ENCODE peak calls at places on chromosomes 11 and 22, in six cellular contexts. J is EL, P is myocyte, Y is brain microvascular endothelial cell, F is BJ, Z is D341Med. B is an unnamed sample.

GRCh38 chr22:31160328-31160978 is 471 bp downstream of the RNF185 start:
- DNase-seq in Y (no peak), F (no peak), P (no peak), Z (no peak), J (no peak), B (peak; percentile 14)

GRCh38 chr11:68002943-68003845 is 703 bp downstream of the UNC93B1 start:
- DNase-seq in J (no peak), Z (peak; percentile 55), F (no peak), P (no peak), Y (no peak), B (peak; percentile 50)

GRCh38 chr11:17978553-17979287 is 34.1 kb downstream of the SERGEF start:
- DNase-seq in J (peak; percentile 47), P (peak; percentile 62), F (no peak), Y (peak; percentile 33), Z (peak; percentile 82), B (peak; percentile 66)

GRCh38 chr11:45463541-45463940 is 177.4 kb upstream of the SYT13 start:
- DNase-seq in F (no peak), Z (no peak), P (no peak), Y (no peak), J (no peak), B (no peak)

GRCh38 chr11:393219-394033 is 583 bp upstream of the PKP3 start:
- DNase-seq in Y (peak; percentile 62), J (peak; percentile 92), Z (no peak), P (peak; percentile 71), F (peak; percentile 29), B (peak; percentile 74)

GRCh38 chr11:70712471-70712870 is 314.1 kb downstream of the CTTN start:
- DNase-seq in J (no peak), Y (no peak), P (no peak), F (no peak), Z (no peak), B (no peak)

GRCh38 chr11:126498281-126498680 is 142.8 kb downstream of the ST3GAL4 start:
- DNase-seq in Z (no peak), P (no peak), Y (no peak), J (no peak), F (no peak), B (no peak)

GRCh38 chr11:120675171-120675570 is 163.6 kb downstream of the GRIK4 start:
- DNase-seq in J (no peak), Z (no peak), P (no peak), F (no peak), Y (no peak), B (peak; percentile 25)

GRCh38 chr11:125114518-125114917 is 3.1 kb upstream of the TMEM218 start:
- DNase-seq in Y (no peak), Z (no peak), F (no peak), P (no peak), J (no peak), B (no peak)

GRCh38 chr11:60756307-60757032 is at the start of gene MS4A15:
- DNase-seq in F (no peak), P (peak; percentile 71), Z (peak; percentile 70), J (peak; percentile 10), Y (no peak), B (peak; percentile 51)

GRCh38 chr22:49815641-49816071 is 12.0 kb downstream of the BRD1 start:
- DNase-seq in Y (peak; percentile 14), Z (no peak), J (no peak), P (no peak), F (no peak), B (peak; percentile 87)

GRCh38 chr11:65390099-65390941 is 3.9 kb downstream of the FRMD8 start:
- DNase-seq in P (no peak), F (no peak), Z (no peak), Y (no peak), J (peak; percentile 32), B (no peak)

GRCh38 chr22:38850941-38851849 is 7.4 kb upstream of the NPTXR start:
- DNase-seq in F (no peak), J (peak; percentile 81), Z (no peak), P (no peak), Y (peak; percentile 44), B (peak; percentile 81)

GRCh38 chr11:14144905-14145304 is 182.4 kb downstream of the SPON1 start:
- DNase-seq in J (no peak), F (no peak), Y (no peak), Z (no peak), P (no peak), B (no peak)

GRCh38 chr11:78045851-78046485 is 17.7 kb upstream of the THRSP start:
- DNase-seq in F (no peak), J (peak; percentile 72), Z (peak; percentile 96), Y (peak; percentile 52), P (peak; percentile 83), B (peak; percentile 68)

GRCh38 chr11:6622261-6623171 is 3.3 kb upstream of the TPP1 start:
- DNase-seq in F (no peak), Z (no peak), Y (no peak), J (no peak), P (no peak), B (peak; percentile 13)

GRCh38 chr11:30346068-30346688 is 23.3 kb downstream of the ARL14EP start:
- DNase-seq in P (peak; percentile 60), F (no peak), J (peak; percentile 51), Z (peak; percentile 32), Y (peak; percentile 20), B (peak; percentile 60)

GRCh38 chr22:23401910-23402274 is 178.2 kb downstream of the IGLL1 start:
- DNase-seq in J (no peak), Z (no peak), Y (no peak), F (no peak), P (no peak), B (no peak)